ENCODE peak calls at places on chromosomes 2 and 18, in ten cellular contexts. V is body of pancreas, Y is neuronal stem cell, C is cardiac muscle cell, B is heart left ventricle, X is right cardiac atrium, D is HCT116, L is heart right ventricle, H is stomach, J is IMR-90. O is an unnamed sample.

GRCh38 chr2:108968619-108969018 is 20.4 kb downstream of the EDAR start:
- DNase-seq in V (peak), H (peak), X (no peak), D (no peak), C (no peak), J (no peak), Y (no peak), B (no peak), L (no peak), O (no peak)

GRCh38 chr2:113918229-113918628 is 28.3 kb downstream of the ACTR3 start:
- DNase-seq in J (no peak), X (no peak), H (no peak), Y (no peak), D (no peak), L (no peak), V (no peak), B (no peak), C (no peak), O (no peak)

GRCh38 chr18:59898093-59898492 is 1.7 kb upstream of the PMAIP1 start:
- DNase-seq in X (no peak), J (no peak), L (no peak), D (no peak), Y (no peak), H (no peak), V (no peak), B (no peak), C (no peak), O (no peak)

GRCh38 chr2:173990970-173991819 is 26.0 kb upstream of the SP3 start:
- DNase-seq in B (peak), H (peak), D (no peak), V (peak), C (no peak), X (peak), J (peak), L (peak), Y (no peak), O (no peak)

GRCh38 chr2:100862081-100862480 is 42.1 kb downstream of the NPAS2 start:
- DNase-seq in J (no peak), X (no peak), L (no peak), D (no peak), H (no peak), Y (no peak), V (no peak), C (no peak), B (no peak), O (no peak)

GRCh38 chr18:33201509-33201926 is 239.0 kb downstream of the CCDC178 start:
- DNase-seq in L (no peak), D (no peak), J (no peak), X (no peak), Y (peak), V (peak), B (no peak), C (peak), H (no peak), O (no peak)

GRCh38 chr18:54611819-54612218 is 20.8 kb downstream of the DYNAP start:
- DNase-seq in Y (no peak), V (no peak), L (no peak), B (no peak), D (no peak), C (no peak), H (no peak), X (no peak), J (no peak), O (no peak)

GRCh38 chr2:112156152-112156986 is 18.2 kb downstream of the FBLN7 start:
- DNase-seq in V (no peak), X (peak), H (no peak), B (no peak), J (peak), L (no peak), D (no peak), C (no peak), Y (peak), O (no peak)

GRCh38 chr2:64865831-64866146 is 123.4 kb upstream of the SLC1A4 start:
- DNase-seq in B (no peak), X (no peak), L (no peak), Y (peak), J (no peak), C (no peak), V (no peak), H (no peak), D (no peak), O (no peak)

GRCh38 chr2:218733615-218734021 is 23.0 kb downstream of the TTLL4 start:
- DNase-seq in J (peak), X (peak), V (peak), Y (no peak), D (no peak), C (no peak), H (peak), L (no peak), B (no peak), O (no peak)

GRCh38 chr2:127225186-127225960 is 5.3 kb upstream of the CYP27C1 start:
- DNase-seq in D (no peak), H (no peak), L (no peak), J (peak), C (no peak), B (no peak), V (no peak), X (no peak), Y (no peak), O (no peak)

GRCh38 chr18:7164610-7165009 is 47.0 kb upstream of the LAMA1 start:
- DNase-seq in C (no peak), X (no peak), D (no peak), H (no peak), L (no peak), V (no peak), Y (no peak), B (no peak), J (peak), O (no peak)

GRCh38 chr2:70921031-70921430 is 14.7 kb upstream of the ATP6V1B1 start:
- DNase-seq in D (no peak), V (no peak), L (no peak), J (no peak), H (peak), Y (no peak), X (no peak), B (no peak), C (no peak), O (peak)

GRCh38 chr2:210092791-210093190 is 78.4 kb downstream of the KANSL1L start:
- DNase-seq in C (no peak), X (no peak), J (no peak), H (no peak), Y (no peak), D (no peak), L (no peak), B (no peak), V (no peak), O (no peak)

GRCh38 chr2:168194784-168195522 is 52.4 kb downstream of the STK39 start:
- DNase-seq in Y (no peak), D (no peak), L (no peak), J (peak), C (no peak), B (no peak), X (no peak), V (no peak), H (no peak), O (peak)

GRCh38 chr2:160229591-160229990 is 29.5 kb upstream of the ITGB6 start:
- DNase-seq in C (no peak), L (no peak), H (no peak), X (no peak), Y (no peak), J (peak), V (no peak), B (no peak), D (no peak), O (no peak)

GRCh38 chr2:75053484-75054112 is 95.2 kb downstream of the POLE4 start:
- DNase-seq in V (peak), X (no peak), J (peak), C (peak), D (peak), Y (peak), B (no peak), H (no peak), L (no peak), O (no peak)

GRCh38 chr2:160484859-160485520 is 8.6 kb downstream of the RBMS1 start:
- DNase-seq in Y (no peak), C (no peak), D (no peak), B (no peak), X (no peak), J (no peak), V (no peak), L (no peak), H (no peak), O (no peak)

GRCh38 chr18:5894613-5895299 is 566 bp downstream of the TMEM200C start:
- DNase-seq in L (peak), B (no peak), J (peak), C (peak), V (peak), X (peak), Y (peak), D (no peak), H (no peak), O (peak)

GRCh38 chr2:20099780-20100179 is 48.4 kb upstream of the LAPTM4A start:
- DNase-seq in C (no peak), J (no peak), V (no peak), L (no peak), Y (no peak), B (no peak), X (no peak), D (no peak), H (no peak), O (no peak)

GRCh38 chr2:172783091-172783898 is 47.6 kb downstream of the RAPGEF4 start:
- DNase-seq in L (peak), J (peak), D (peak), X (no peak), B (no peak), H (no peak), Y (no peak), V (peak), C (peak), O (no peak)

GRCh38 chr2:28338046-28338753 is 54.5 kb upstream of the FOSL2 start:
- DNase-seq in L (peak), C (peak), B (peak), X (peak), H (peak), Y (no peak), J (peak), V (peak), D (no peak), O (peak)

GRCh38 chr2:233602076-233602475 is 15.4 kb upstream of the UGT1A8 start:
- DNase-seq in C (no peak), B (no peak), Y (no peak), X (no peak), V (no peak), J (no peak), D (no peak), H (no peak), L (no peak), O (no peak)

GRCh38 chr2:120503793-120504571 is 158.0 kb downstream of the INHBB start:
- DNase-seq in V (no peak), C (no peak), Y (peak), D (no peak), X (peak), B (peak), L (peak), J (peak), H (no peak), O (peak)

GRCh38 chr2:138182913-138183312 is 218.6 kb downstream of the HNMT start:
- DNase-seq in B (no peak), C (no peak), V (no peak), L (no peak), Y (no peak), D (no peak), X (no peak), H (no peak), J (no peak), O (no peak)

GRCh38 chr2:239884051-239884405 is 141.1 kb downstream of the NDUFA10 start:
- DNase-seq in V (no peak), Y (no peak), C (no peak), J (no peak), B (no peak), H (no peak), X (no peak), D (no peak), L (no peak), O (no peak)

GRCh38 chr2:171260471-171261424 is 100.1 kb upstream of the TLK1 start:
- DNase-seq in L (no peak), J (no peak), Y (no peak), V (no peak), D (no peak), C (no peak), B (no peak), H (no peak), X (no peak), O (no peak)

GRCh38 chr18:44733069-44733753 is 52.5 kb downstream of the SETBP1 start:
- DNase-seq in D (no peak), J (peak), X (no peak), V (no peak), H (no peak), C (no peak), Y (no peak), B (no peak), L (no peak), O (no peak)

GRCh38 chr18:49168970-49169619 is 218.3 kb upstream of the SMAD7 start:
- DNase-seq in Y (no peak), C (no peak), D (no peak), B (no peak), J (no peak), V (peak), H (peak), X (no peak), L (no peak), O (no peak)

GRCh38 chr18:10290244-10291240 is 163.9 kb upstream of the APCDD1 start:
- DNase-seq in Y (no peak), X (no peak), D (no peak), V (no peak), H (no peak), B (no peak), J (peak), C (no peak), L (no peak), O (no peak)

GRCh38 chr2:129887688-129888266 is 91.7 kb upstream of the RAB6C start:
- DNase-seq in L (no peak), V (no peak), X (no peak), J (no peak), H (peak), D (no peak), C (no peak), B (no peak), Y (no peak), O (peak)

GRCh38 chr2:85804583-85804982 is 50.8 kb downstream of the ATOH8 start:
- DNase-seq in B (no peak), V (no peak), D (no peak), J (no peak), Y (no peak), X (no peak), H (no peak), C (peak), L (no peak), O (peak)

GRCh38 chr2:230975927-230976326 is 20.0 kb upstream of the SPATA3 start:
- DNase-seq in X (no peak), J (no peak), Y (no peak), D (no peak), H (no peak), L (no peak), V (no peak), B (no peak), C (no peak), O (no peak)

GRCh38 chr2:153601812-153602211 is 123.2 kb upstream of the RPRM start:
- DNase-seq in Y (no peak), D (no peak), V (no peak), B (no peak), C (no peak), J (no peak), H (no peak), X (no peak), L (no peak), O (no peak)

GRCh38 chr2:8480936-8481335 is 200.9 kb upstream of the ID2 start:
- DNase-seq in Y (no peak), V (no peak), B (no peak), C (no peak), H (no peak), J (no peak), X (no peak), L (no peak), D (no peak), O (no peak)

GRCh38 chr2:8484502-8485283 is 197.2 kb upstream of the ID2 start:
- DNase-seq in C (no peak), Y (no peak), V (no peak), J (no peak), H (no peak), X (no peak), B (no peak), L (no peak), D (no peak), O (no peak)

GRCh38 chr2:8482432-8482831 is 199.4 kb upstream of the ID2 start:
- DNase-seq in D (no peak), B (no peak), L (no peak), V (no peak), C (no peak), X (no peak), Y (no peak), J (no peak), H (no peak), O (no peak)

GRCh38 chr2:8479298-8479697 is 202.6 kb upstream of the ID2 start:
- DNase-seq in Y (no peak), H (peak), C (peak), V (peak), B (peak), L (peak), J (no peak), X (peak), D (no peak), O (no peak)

GRCh38 chr2:8481463-8482009 is 200.3 kb upstream of the ID2 start:
- DNase-seq in V (no peak), C (no peak), X (no peak), B (no peak), Y (no peak), J (no peak), L (no peak), D (no peak), H (no peak), O (no peak)
- H3K27ac ChIP-seq in V (no peak), C (no peak), X (no peak), B (no peak), Y (no peak), J (no peak), L (peak), D (no peak), H (no peak), O (peak)

GRCh38 chr2:67318966-67319590 is 78.1 kb upstream of the ETAA1 start:
- DNase-seq in V (no peak), Y (no peak), C (no peak), H (no peak), X (no peak), L (no peak), B (no peak), J (peak), D (no peak), O (no peak)

GRCh38 chr2:67318014-67318413 is 79.1 kb upstream of the ETAA1 start:
- DNase-seq in V (no peak), Y (no peak), B (no peak), L (no peak), H (no peak), D (no peak), C (no peak), X (no peak), J (no peak), O (no peak)

GRCh38 chr2:67322361-67323001 is 74.7 kb upstream of the ETAA1 start:
- DNase-seq in X (peak), B (no peak), J (peak), Y (peak), H (no peak), V (peak), D (peak), L (peak), C (peak), O (no peak)

GRCh38 chr2:67323209-67323991 is 73.7 kb upstream of the ETAA1 start:
- DNase-seq in B (no peak), J (no peak), L (no peak), X (no peak), C (no peak), Y (no peak), V (no peak), D (no peak), H (no peak), O (no peak)
- H3K27ac ChIP-seq in B (no peak), J (no peak), L (no peak), X (no peak), C (no peak), Y (no peak), V (no peak), D (no peak), H (no peak), O (no peak)

GRCh38 chr2:206543073-206543472 is 99.2 kb upstream of the FAM237A start:
- DNase-seq in L (no peak), B (no peak), D (no peak), C (no peak), V (no peak), H (no peak), J (no peak), X (no peak), Y (no peak), O (no peak)
- H3K27ac ChIP-seq in L (no peak), B (no peak), D (no peak), C (no peak), V (no peak), H (no peak), J (no peak), X (no peak), Y (no peak), O (no peak)

DNA sequence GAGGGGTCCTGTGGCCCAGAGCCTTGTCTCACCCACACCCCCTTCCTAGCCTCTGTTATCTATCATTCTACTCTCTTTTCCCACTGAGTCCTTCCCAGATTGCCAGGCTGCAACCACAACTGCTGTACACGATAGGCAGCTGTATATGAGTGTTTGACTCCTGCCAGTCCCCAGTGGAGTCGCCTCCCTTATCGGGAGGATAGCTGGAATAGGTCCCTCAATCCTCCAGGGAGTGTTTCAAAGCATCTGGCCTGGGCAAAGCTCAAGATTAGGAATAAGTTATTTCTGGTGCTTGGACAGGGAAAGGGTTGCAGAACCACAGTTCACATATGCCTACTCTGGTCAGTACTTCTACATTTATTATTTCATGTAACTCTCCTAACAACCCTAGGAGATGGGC is 4.8 kb downstream of the MSGN1 start:
- DNase-seq in C (no peak), B (peak), Y (no peak), J (no peak), X (peak), H (no peak), D (no peak), V (no peak), L (peak), O (no peak)
- H3K27ac ChIP-seq in C (peak), B (peak), Y (no peak), J (no peak), X (peak), H (no peak), D (no peak), V (no peak), L (peak), O (peak)